ENCODE peak calls at places on chromosomes 5 and 9, in seven cellular contexts. One of them, this sample, is unnamed.

GRCh38 chr5:177302354-177303110 is 987 bp downstream of the RAB24 start:
- DNase-seq in right atrium auricular region: peak; percentile 56
- DNase-seq in stomach: no peak
- DNase-seq in right cardiac atrium: no peak
- DNase-seq in esophagus squamous epithelium: no peak
- DNase-seq in GM23338: peak; percentile 56
- DNase-seq in heart right ventricle: no peak
- DNase-seq in this sample: no peak

GRCh38 chr9:4922730-4923129 is 62.3 kb upstream of the JAK2 start:
- DNase-seq in right atrium auricular region: no peak
- DNase-seq in stomach: no peak
- DNase-seq in right cardiac atrium: no peak
- DNase-seq in esophagus squamous epithelium: no peak
- DNase-seq in GM23338: no peak
- DNase-seq in heart right ventricle: no peak
- DNase-seq in this sample: no peak

GRCh38 chr5:72949481-72949880 is 6.4 kb upstream of the FCHO2 start:
- DNase-seq in right atrium auricular region: no peak
- DNase-seq in stomach: no peak
- DNase-seq in right cardiac atrium: no peak
- DNase-seq in esophagus squamous epithelium: no peak
- DNase-seq in GM23338: no peak
- DNase-seq in heart right ventricle: no peak
- DNase-seq in this sample: no peak

GRCh38 chr5:54514841-54515432 is 2.6 kb upstream of the SNX18 start:
- DNase-seq in right atrium auricular region: no peak
- DNase-seq in stomach: no peak
- DNase-seq in right cardiac atrium: no peak
- DNase-seq in esophagus squamous epithelium: no peak
- DNase-seq in GM23338: no peak
- DNase-seq in heart right ventricle: no peak
- DNase-seq in this sample: no peak

GRCh38 chr9:128702949-128703615 is 779 bp downstream of the PKN3 start:
- DNase-seq in right atrium auricular region: no peak
- DNase-seq in stomach: no peak
- DNase-seq in right cardiac atrium: peak; percentile 75
- DNase-seq in esophagus squamous epithelium: no peak
- DNase-seq in GM23338: peak; percentile 72
- DNase-seq in heart right ventricle: peak; percentile 30
- DNase-seq in this sample: no peak

GRCh38 chr5:10595305-10595677 is 31.4 kb downstream of the ANKRD33B start:
- DNase-seq in right atrium auricular region: peak; percentile 57
- DNase-seq in stomach: no peak
- DNase-seq in right cardiac atrium: no peak
- DNase-seq in esophagus squamous epithelium: no peak
- DNase-seq in GM23338: no peak
- DNase-seq in heart right ventricle: no peak
- DNase-seq in this sample: no peak

GRCh38 chr9:121902483-121903135 is 190.5 kb downstream of the TTLL11 start:
- DNase-seq in right atrium auricular region: no peak
- DNase-seq in stomach: no peak
- DNase-seq in right cardiac atrium: no peak
- DNase-seq in esophagus squamous epithelium: no peak
- DNase-seq in GM23338: no peak
- DNase-seq in heart right ventricle: peak; percentile 40
- DNase-seq in this sample: no peak

GRCh38 chr9:130276121-130276520 is 10.6 kb downstream of the HMCN2 start:
- DNase-seq in right atrium auricular region: no peak
- DNase-seq in stomach: no peak
- DNase-seq in right cardiac atrium: no peak
- DNase-seq in esophagus squamous epithelium: no peak
- DNase-seq in GM23338: no peak
- DNase-seq in heart right ventricle: no peak
- DNase-seq in this sample: no peak

GRCh38 chr9:114287001-114287762 is 35.7 kb upstream of the ORM1 start:
- DNase-seq in right atrium auricular region: no peak
- DNase-seq in stomach: no peak
- DNase-seq in right cardiac atrium: peak; percentile 9
- DNase-seq in esophagus squamous epithelium: no peak
- DNase-seq in GM23338: no peak
- DNase-seq in heart right ventricle: no peak
- DNase-seq in this sample: no peak

GRCh38 chr5:133664422-133664821 is 52.1 kb upstream of the FSTL4 start:
- DNase-seq in right atrium auricular region: peak; percentile 30
- DNase-seq in stomach: no peak
- DNase-seq in right cardiac atrium: no peak
- DNase-seq in esophagus squamous epithelium: no peak
- DNase-seq in GM23338: no peak
- DNase-seq in heart right ventricle: no peak
- DNase-seq in this sample: no peak

GRCh38 chr5:90263102-90263501 is 146.5 kb downstream of the CETN3 start:
- DNase-seq in right atrium auricular region: no peak
- DNase-seq in stomach: no peak
- DNase-seq in right cardiac atrium: no peak
- DNase-seq in esophagus squamous epithelium: no peak
- DNase-seq in GM23338: no peak
- DNase-seq in heart right ventricle: no peak
- DNase-seq in this sample: no peak

GRCh38 chr5:2136728-2137333 is 254.1 kb upstream of the IRX4 start:
- DNase-seq in right atrium auricular region: no peak
- DNase-seq in stomach: no peak
- DNase-seq in right cardiac atrium: no peak
- DNase-seq in esophagus squamous epithelium: no peak
- DNase-seq in GM23338: no peak
- DNase-seq in heart right ventricle: no peak
- DNase-seq in this sample: no peak

GRCh38 chr9:23123048-23123632 is 676.5 kb downstream of the DMRTA1 start:
- DNase-seq in right atrium auricular region: no peak
- DNase-seq in stomach: no peak
- DNase-seq in right cardiac atrium: peak; percentile 12
- DNase-seq in esophagus squamous epithelium: no peak
- DNase-seq in GM23338: peak; percentile 72
- DNase-seq in heart right ventricle: no peak
- DNase-seq in this sample: no peak

GRCh38 chr9:127133739-127134167 is 11.3 kb upstream of the ANGPTL2 start:
- DNase-seq in right atrium auricular region: peak; percentile 80
- DNase-seq in stomach: peak; percentile 26
- DNase-seq in right cardiac atrium: peak; percentile 68
- DNase-seq in esophagus squamous epithelium: no peak
- DNase-seq in GM23338: peak; percentile 44
- DNase-seq in heart right ventricle: peak; percentile 74
- DNase-seq in this sample: no peak

GRCh38 chr5:107092695-107093094 is 578.0 kb downstream of the EFNA5 start:
- DNase-seq in right atrium auricular region: no peak
- DNase-seq in stomach: no peak
- DNase-seq in right cardiac atrium: no peak
- DNase-seq in esophagus squamous epithelium: no peak
- DNase-seq in GM23338: no peak
- DNase-seq in heart right ventricle: no peak
- DNase-seq in this sample: no peak

GRCh38 chr5:38258319-38259061 is at the start of gene EGFLAM:
- DNase-seq in right atrium auricular region: no peak
- DNase-seq in stomach: no peak
- DNase-seq in right cardiac atrium: peak; percentile 18
- DNase-seq in esophagus squamous epithelium: no peak
- DNase-seq in GM23338: peak; percentile 82
- DNase-seq in heart right ventricle: peak; percentile 52
- DNase-seq in this sample: no peak

GRCh38 chr5:114402206-114402605 is 40.3 kb downstream of the KCNN2 start:
- DNase-seq in right atrium auricular region: no peak
- DNase-seq in stomach: no peak
- DNase-seq in right cardiac atrium: no peak
- DNase-seq in esophagus squamous epithelium: no peak
- DNase-seq in GM23338: no peak
- DNase-seq in heart right ventricle: no peak
- DNase-seq in this sample: no peak

DNA sequence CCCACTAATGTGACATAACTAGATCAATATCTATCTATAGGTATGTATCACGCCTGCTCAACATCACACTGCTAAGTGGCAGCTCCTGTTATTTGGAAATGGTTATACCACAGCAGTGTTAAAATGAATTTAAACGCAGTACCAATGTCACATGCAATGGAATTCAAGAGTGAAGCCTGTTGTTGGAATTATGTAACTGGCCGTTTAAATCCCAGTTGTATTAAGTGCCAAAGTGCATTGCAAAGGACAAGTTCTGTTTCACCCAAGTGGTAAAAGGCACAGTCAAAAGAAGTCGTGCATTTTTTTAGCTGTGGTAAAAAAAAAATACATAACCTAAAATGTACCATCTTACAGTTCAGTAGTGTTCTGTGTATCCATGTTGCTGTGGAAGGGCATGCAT is 4.3 kb downstream of the NTRK2 start:
- DNase-seq in right atrium auricular region: no peak
- DNase-seq in stomach: no peak
- DNase-seq in right cardiac atrium: no peak
- DNase-seq in esophagus squamous epithelium: no peak
- DNase-seq in GM23338: no peak
- DNase-seq in heart right ventricle: no peak
- DNase-seq in this sample: no peak
- H3K27me3 ChIP-seq in right atrium auricular region: peaks cover 5% of the 10 kb centered on the region
- H3K27me3 ChIP-seq in stomach: peaks cover 23% of the 10 kb centered on the region
- H3K27me3 ChIP-seq in right cardiac atrium: no peaks in the 10 kb centered on the region
- H3K27me3 ChIP-seq in esophagus squamous epithelium: no peaks in the 10 kb centered on the region
- H3K27me3 ChIP-seq in GM23338: peaks cover 48% of the 10 kb centered on the region
- H3K27me3 ChIP-seq in heart right ventricle: peaks cover 19% of the 10 kb centered on the region
- H3K27me3 ChIP-seq in this sample: no peaks in the 10 kb centered on the region

DNA sequence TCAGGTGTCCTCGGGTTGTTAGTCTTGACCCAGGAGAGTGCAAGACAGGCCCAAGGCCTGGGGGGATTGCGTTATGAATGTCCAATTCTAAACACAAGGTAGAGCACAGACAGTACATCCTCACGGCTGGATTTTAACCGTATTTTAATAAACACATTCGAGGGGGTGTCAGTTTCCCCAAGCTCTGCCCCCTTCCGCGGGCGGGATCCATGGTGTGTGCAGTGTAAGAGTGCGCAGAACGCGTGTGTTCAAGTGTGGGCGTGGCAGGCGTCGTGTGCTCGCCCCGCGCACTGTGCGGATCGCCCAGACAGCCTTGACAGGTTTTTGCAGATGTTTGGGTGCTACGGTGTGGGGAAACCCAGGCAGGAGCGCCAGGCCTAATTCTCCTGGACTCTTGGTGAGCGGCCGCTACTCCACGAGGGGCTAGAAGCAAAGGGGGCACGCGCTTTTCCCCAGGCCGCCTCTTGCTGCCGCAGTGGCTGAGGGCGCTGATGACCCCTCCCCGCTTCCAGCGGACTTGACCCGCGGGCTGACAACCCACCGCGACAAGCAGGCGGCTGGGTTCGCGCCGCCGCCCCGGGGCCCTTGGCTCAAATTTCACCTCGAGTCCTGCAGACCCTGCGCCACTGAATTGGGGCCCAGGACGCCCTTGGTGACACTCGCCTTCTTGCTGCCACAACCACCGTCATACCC is 6.0 kb upstream of the DMRT3 start:
- DNase-seq in right atrium auricular region: no peak
- DNase-seq in stomach: no peak
- DNase-seq in right cardiac atrium: no peak
- DNase-seq in esophagus squamous epithelium: no peak
- DNase-seq in GM23338: peak; percentile 65
- DNase-seq in heart right ventricle: no peak
- DNase-seq in this sample: no peak
- H3K27me3 ChIP-seq in right atrium auricular region: peaks cover 74% of the 10 kb centered on the region
- H3K27me3 ChIP-seq in stomach: peaks cover 92% of the 10 kb centered on the region
- H3K27me3 ChIP-seq in right cardiac atrium: no peaks in the 10 kb centered on the region
- H3K27me3 ChIP-seq in esophagus squamous epithelium: peaks cover 6% of the 10 kb centered on the region
- H3K27me3 ChIP-seq in GM23338: peaks cover 97% of the 10 kb centered on the region
- H3K27me3 ChIP-seq in heart right ventricle: peaks cover 100% of the 10 kb centered on the region
- H3K27me3 ChIP-seq in this sample: peaks cover 79% of the 10 kb centered on the region

GRCh38 chr9:137114613-137115393 is at the start of gene DPP7:
- DNase-seq in right atrium auricular region: peak; percentile 70
- DNase-seq in stomach: peak; percentile 76
- DNase-seq in right cardiac atrium: peak; percentile 80
- DNase-seq in esophagus squamous epithelium: no peak
- DNase-seq in GM23338: peak; percentile 45
- DNase-seq in heart right ventricle: peak; percentile 73
- DNase-seq in this sample: peak; percentile 64
- H3K27me3 ChIP-seq in right atrium auricular region: no peaks in the 10 kb centered on the region
- H3K27me3 ChIP-seq in stomach: no peaks in the 10 kb centered on the region
- H3K27me3 ChIP-seq in right cardiac atrium: no peaks in the 10 kb centered on the region
- H3K27me3 ChIP-seq in esophagus squamous epithelium: no peaks in the 10 kb centered on the region
- H3K27me3 ChIP-seq in GM23338: peaks cover 44% of the 10 kb centered on the region
- H3K27me3 ChIP-seq in heart right ventricle: no peaks in the 10 kb centered on the region
- H3K27me3 ChIP-seq in this sample: no peaks in the 10 kb centered on the region

GRCh38 chr9:85322592-85322991 is 419.2 kb downstream of the AGTPBP1 start:
- DNase-seq in right atrium auricular region: no peak
- DNase-seq in stomach: no peak
- DNase-seq in right cardiac atrium: no peak
- DNase-seq in esophagus squamous epithelium: no peak
- DNase-seq in GM23338: no peak
- DNase-seq in heart right ventricle: no peak
- DNase-seq in this sample: no peak

GRCh38 chr9:85321561-85321960 is 420.2 kb downstream of the AGTPBP1 start:
- DNase-seq in right atrium auricular region: no peak
- DNase-seq in stomach: no peak
- DNase-seq in right cardiac atrium: no peak
- DNase-seq in esophagus squamous epithelium: no peak
- DNase-seq in GM23338: no peak
- DNase-seq in heart right ventricle: no peak
- DNase-seq in this sample: no peak

DNA sequence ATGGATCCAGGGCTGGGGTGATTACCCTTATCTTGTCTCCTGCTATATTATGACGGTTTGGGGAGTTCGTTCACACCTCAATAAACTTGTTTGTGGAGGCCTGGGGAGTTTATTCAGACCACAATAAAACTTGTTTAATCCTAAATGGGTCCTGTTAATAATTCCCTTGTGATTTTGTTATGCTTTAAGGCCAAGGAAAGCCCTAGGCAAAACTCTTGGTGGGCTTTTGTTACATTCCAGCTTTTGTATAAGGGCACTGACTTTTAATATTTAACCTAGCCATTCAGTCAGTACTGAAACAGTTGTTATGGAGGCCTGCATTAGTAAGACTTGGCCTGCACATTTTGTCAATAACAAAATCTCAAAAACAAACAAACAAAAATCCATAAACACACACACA is 421.8 kb downstream of the AGTPBP1 start:
- DNase-seq in right atrium auricular region: no peak
- DNase-seq in stomach: no peak
- DNase-seq in right cardiac atrium: no peak
- DNase-seq in esophagus squamous epithelium: no peak
- DNase-seq in GM23338: no peak
- DNase-seq in heart right ventricle: no peak
- DNase-seq in this sample: no peak
- H3K27me3 ChIP-seq in right atrium auricular region: no peaks in the 10 kb centered on the region
- H3K27me3 ChIP-seq in stomach: no peaks in the 10 kb centered on the region
- H3K27me3 ChIP-seq in right cardiac atrium: no peaks in the 10 kb centered on the region
- H3K27me3 ChIP-seq in esophagus squamous epithelium: no peaks in the 10 kb centered on the region
- H3K27me3 ChIP-seq in GM23338: no peaks in the 10 kb centered on the region
- H3K27me3 ChIP-seq in heart right ventricle: no peaks in the 10 kb centered on the region
- H3K27me3 ChIP-seq in this sample: no peaks in the 10 kb centered on the region